ENCODE peak calls at places on chromosomes 4 and X, in four cellular contexts. Y is CD4-positive, alpha-beta T cell; D is glutamatergic neuron; Z is tibial artery. V is an unnamed sample.

GRCh38 chr4:98939446-98939845 is 10.5 kb upstream of the EIF4E start:
- DNase-seq in Y (no peak), D (no peak), Z (no peak), V (no peak)

GRCh38 chr4:14879643-14880042 is 122.6 kb upstream of the CPEB2 start:
- DNase-seq in Y (no peak), D (no peak), Z (no peak), V (no peak)

GRCh38 chr4:26144526-26145167 is 176.2 kb upstream of the RBPJ start:
- DNase-seq in Y (no peak), D (no peak), Z (no peak), V (no peak)

GRCh38 chr4:10201356-10202223 is 85.0 kb upstream of the WDR1 start:
- DNase-seq in Y (no peak), D (no peak), Z (no peak), V (no peak)

GRCh38 chrX:150258176-150258425 is 105.0 kb upstream of the MAMLD1 start:
- DNase-seq in Y (no peak), D (no peak), Z (no peak), V (no peak)

GRCh38 chr4:138114434-138114833 is 127.7 kb downstream of the SLC7A11 start:
- DNase-seq in Y (no peak), D (no peak), Z (no peak), V (no peak)

GRCh38 chrX:154121207-154121606 is 22.8 kb upstream of the OPN1LW start:
- DNase-seq in Y (no peak), D (no peak), Z (no peak), V (no peak)

GRCh38 chrX:51876441-51876840 is 17.0 kb upstream of the MAGED1 start:
- DNase-seq in Y (no peak), D (no peak), Z (no peak), V (no peak)

GRCh38 chr4:156575430-156576073 is 396.0 kb downstream of the PDGFC start:
- DNase-seq in Y (no peak), D (no peak), Z (no peak), V (no peak)

GRCh38 chr4:123364906-123365305 is 31.7 kb upstream of the SPRY1 start:
- DNase-seq in Y (no peak), D (no peak), Z (no peak), V (no peak)

GRCh38 chrX:124940536-124940935 is 379.1 kb upstream of the TEX13C start:
- DNase-seq in Y (no peak), D (no peak), Z (no peak), V (no peak)

GRCh38 chr4:9765091-9765490 is 16.3 kb upstream of the DRD5 start:
- DNase-seq in Y (no peak), D (peak; percentile 56), Z (no peak), V (peak; percentile 32)

GRCh38 chr4:15836362-15836761 is 58.2 kb downstream of the CD38 start:
- DNase-seq in Y (no peak), D (no peak), Z (no peak), V (no peak)

GRCh38 chr4:4659871-4660651 is 118.2 kb upstream of the STX18 start:
- DNase-seq in Y (no peak), D (no peak), Z (no peak), V (no peak)

GRCh38 chr4:88158360-88159136 is at the start of gene ABCG2:
- DNase-seq in Y (peak; percentile 34), D (peak; percentile 47), Z (no peak), V (peak; percentile 30)

GRCh38 chr4:189815404-189816192 is 125.1 kb upstream of the FRG1 start:
- DNase-seq in Y (no peak), D (no peak), Z (no peak), V (no peak)

GRCh38 chr4:95118507-95118906 is 360.8 kb downstream of the BMPR1B start:
- DNase-seq in Y (no peak), D (no peak), Z (no peak), V (no peak)

GRCh38 chr4:105896461-105896939 is 1.2 kb downstream of the NPNT start:
- DNase-seq in Y (no peak), D (no peak), Z (no peak), V (no peak)

GRCh38 chr4:56959064-56959463 is 18.3 kb downstream of the NOA1 start:
- DNase-seq in Y (no peak), D (no peak), Z (no peak), V (no peak)

GRCh38 chr4:180617203-180617602 is 1626.0 kb upstream of the TENM3 start:
- DNase-seq in Y (no peak), D (no peak), Z (no peak), V (no peak)

GRCh38 chr4:82128355-82128754 is 245.4 kb downstream of the HNRNPD start:
- DNase-seq in Y (no peak), D (no peak), Z (no peak), V (no peak)

GRCh38 chrX:47697171-47697570 is 38.2 kb upstream of the UXT start:
- DNase-seq in Y (no peak), D (no peak), Z (no peak), V (no peak)

GRCh38 chrX:132090370-132091152 is 37.3 kb downstream of the FRMD7 start:
- DNase-seq in Y (no peak), D (no peak), Z (no peak), V (no peak)

GRCh38 chr4:186144596-186145569 is 40.4 kb downstream of the FAM149A start:
- DNase-seq in Y (no peak), D (peak; percentile 90), Z (peak; percentile 85), V (peak; percentile 69)

GRCh38 chr4:180434131-180434895 is 1808.9 kb upstream of the TENM3 start:
- DNase-seq in Y (no peak), D (no peak), Z (no peak), V (no peak)

GRCh38 chrX:51024106-51024696 is 113.7 kb downstream of the BMP15 start:
- DNase-seq in Y (no peak), D (no peak), Z (no peak), V (no peak)

GRCh38 chr4:158817562-158818370 is 48.9 kb downstream of the FNIP2 start:
- DNase-seq in Y (no peak), D (no peak), Z (no peak), V (no peak)

GRCh38 chr4:17580969-17581368 is 4.0 kb downstream of the LAP3 start:
- DNase-seq in Y (no peak), D (no peak), Z (no peak), V (no peak)

GRCh38 chr4:155854597-155855226 is 11.4 kb downstream of the ASIC5 start:
- DNase-seq in Y (no peak), D (no peak), Z (no peak), V (no peak)

GRCh38 chr4:3115637-3116300 is 41.3 kb downstream of the HTT start:
- DNase-seq in Y (no peak), D (no peak), Z (no peak), V (no peak)

GRCh38 chr4:6464842-6465588 is 7.4 kb downstream of the PPP2R2C start:
- DNase-seq in Y (no peak), D (no peak), Z (no peak), V (no peak)

GRCh38 chr4:176569301-176569700 is 223.4 kb downstream of the VEGFC start:
- DNase-seq in Y (no peak), D (no peak), Z (no peak), V (no peak)

GRCh38 chr4:176566769-176567168 is 226.0 kb downstream of the VEGFC start:
- DNase-seq in Y (no peak), D (no peak), Z (no peak), V (no peak)

GRCh38 chr4:176565044-176565443 is 227.7 kb downstream of the VEGFC start:
- DNase-seq in Y (no peak), D (no peak), Z (no peak), V (no peak)

GRCh38 chr4:176561368-176561767 is 231.4 kb downstream of the VEGFC start:
- DNase-seq in Y (no peak), D (no peak), Z (no peak), V (no peak)

DNA sequence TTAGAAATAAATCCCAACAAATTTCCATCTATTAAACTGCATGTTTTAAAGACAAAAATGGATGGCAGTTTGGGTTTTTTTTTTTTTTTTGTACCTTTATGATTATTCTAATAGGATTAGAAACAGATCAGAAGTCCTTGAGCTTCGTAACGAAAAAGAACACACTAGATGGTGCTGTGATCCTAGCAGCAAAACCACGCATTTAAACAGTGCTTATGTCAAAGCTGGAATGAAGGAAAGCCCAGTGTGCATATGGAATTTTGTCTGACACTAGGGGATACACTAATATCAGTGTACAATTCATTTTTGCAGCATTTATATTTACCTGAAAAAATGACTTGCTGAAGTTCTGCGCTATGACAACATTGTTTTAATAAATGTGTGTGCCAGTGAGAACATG is 229.1 kb downstream of the VEGFC start:
- DNase-seq in Y (no peak), D (no peak), Z (no peak), V (no peak)
- TF ChIP-seq CTCF in Y (no peak), D (no peak), Z (no peak), V (no peak)

DNA sequence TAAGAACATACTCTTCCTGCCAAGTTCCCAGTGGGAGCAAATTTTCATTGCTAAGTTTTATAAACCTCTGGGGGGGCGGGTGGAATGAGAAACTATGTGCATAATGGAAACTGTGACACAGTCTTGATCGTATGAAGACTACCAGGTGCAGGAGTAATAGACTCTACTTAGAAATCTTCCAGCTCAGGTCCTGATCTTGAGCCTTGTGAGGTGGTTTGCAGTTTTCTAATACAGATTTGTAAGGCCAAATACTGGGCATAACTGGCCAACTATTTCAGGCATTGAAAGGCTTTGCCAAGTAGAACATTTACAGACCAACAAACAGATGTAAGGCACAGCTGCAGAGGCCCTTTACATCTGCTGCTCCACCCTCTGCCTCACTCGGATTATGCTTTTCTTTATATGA is 89.7 kb upstream of the CBR4 start:
- DNase-seq in Y (no peak), D (no peak), Z (no peak), V (no peak)
- TF ChIP-seq CTCF in Y (no peak), D (no peak), Z (no peak), V (no peak)

GRCh38 chr4:76987153-76987562 is 37.6 kb downstream of the SEPTIN11 start:
- DNase-seq in Y (no peak), D (no peak), Z (no peak), V (no peak)
- TF ChIP-seq CTCF in Y (no peak), D (no peak), Z (no peak), V (no peak)

GRCh38 chr4:68859655-68860054 is 43.9 kb downstream of the UGT2B10 start:
- DNase-seq in Y (no peak), D (no peak), Z (no peak), V (no peak)
- TF ChIP-seq CTCF in Y (no peak), D (no peak), Z (no peak), V (no peak)

GRCh38 chr4:23130845-23131244 is 438.1 kb downstream of the GBA3 start:
- DNase-seq in Y (no peak), D (no peak), Z (no peak), V (no peak)

GRCh38 chr4:23135792-23136645 is 443.3 kb downstream of the GBA3 start:
- DNase-seq in Y (no peak), D (no peak), Z (no peak), V (peak; percentile 39)
- TF ChIP-seq CTCF in Y (peak; percentile 64), D (peak; percentile 96), Z (peak; percentile 24), V (peak; percentile 87)